ENCODE peak calls at places on chromosomes 11 and 22, in seven cellular contexts. One of them, this sample, is unnamed.

GRCh38 chr11:83159901-83160865 is 3.3 kb downstream of the PCF11 start:
- DNase-seq in body of pancreas: peak; percentile 27
- DNase-seq in naive thymus-derived CD4-positive, alpha-beta T cell: peak; percentile 31
- DNase-seq in fibroblast of lung: peak; percentile 46
- DNase-seq in brain microvascular endothelial cell: peak; percentile 3
- DNase-seq in IMR-90: peak; percentile 49
- DNase-seq in spleen: peak; percentile 17
- DNase-seq in this sample: no peak

GRCh38 chr11:121042296-121042695 is 18.4 kb downstream of the TBCEL start:
- DNase-seq in body of pancreas: no peak
- DNase-seq in naive thymus-derived CD4-positive, alpha-beta T cell: no peak
- DNase-seq in fibroblast of lung: no peak
- DNase-seq in brain microvascular endothelial cell: no peak
- DNase-seq in IMR-90: no peak
- DNase-seq in spleen: no peak
- DNase-seq in this sample: no peak

GRCh38 chr11:20278727-20279126 is 84.8 kb upstream of the HTATIP2 start:
- DNase-seq in body of pancreas: no peak
- DNase-seq in naive thymus-derived CD4-positive, alpha-beta T cell: no peak
- DNase-seq in fibroblast of lung: peak; percentile 13
- DNase-seq in brain microvascular endothelial cell: no peak
- DNase-seq in IMR-90: no peak
- DNase-seq in spleen: no peak
- DNase-seq in this sample: no peak

GRCh38 chr11:3094223-3094824 is 37.1 kb upstream of the CARS1 start:
- DNase-seq in body of pancreas: no peak
- DNase-seq in naive thymus-derived CD4-positive, alpha-beta T cell: no peak
- DNase-seq in fibroblast of lung: no peak
- DNase-seq in brain microvascular endothelial cell: no peak
- DNase-seq in IMR-90: no peak
- DNase-seq in spleen: no peak
- DNase-seq in this sample: peak; percentile 58

GRCh38 chr11:762421-763072 is 14.7 kb downstream of the GATD1 start:
- DNase-seq in body of pancreas: no peak
- DNase-seq in naive thymus-derived CD4-positive, alpha-beta T cell: no peak
- DNase-seq in fibroblast of lung: peak; percentile 78
- DNase-seq in brain microvascular endothelial cell: peak; percentile 33
- DNase-seq in IMR-90: peak; percentile 74
- DNase-seq in spleen: peak; percentile 76
- DNase-seq in this sample: no peak

GRCh38 chr22:49300951-49301397 is 526.7 kb downstream of the BRD1 start:
- DNase-seq in body of pancreas: no peak
- DNase-seq in naive thymus-derived CD4-positive, alpha-beta T cell: no peak
- DNase-seq in fibroblast of lung: no peak
- DNase-seq in brain microvascular endothelial cell: no peak
- DNase-seq in IMR-90: no peak
- DNase-seq in spleen: peak; percentile 45
- DNase-seq in this sample: peak; percentile 37

GRCh38 chr11:108654994-108655631 is 9.8 kb upstream of the DDX10 start:
- DNase-seq in body of pancreas: peak; percentile 53
- DNase-seq in naive thymus-derived CD4-positive, alpha-beta T cell: peak; percentile 5
- DNase-seq in fibroblast of lung: peak; percentile 43
- DNase-seq in brain microvascular endothelial cell: peak; percentile 49
- DNase-seq in IMR-90: peak; percentile 56
- DNase-seq in spleen: no peak
- DNase-seq in this sample: no peak

GRCh38 chr11:45994421-45995341 is 72.2 kb downstream of the LARGE2 start:
- DNase-seq in body of pancreas: no peak
- DNase-seq in naive thymus-derived CD4-positive, alpha-beta T cell: no peak
- DNase-seq in fibroblast of lung: peak; percentile 62
- DNase-seq in brain microvascular endothelial cell: peak; percentile 7
- DNase-seq in IMR-90: peak; percentile 51
- DNase-seq in spleen: no peak
- DNase-seq in this sample: no peak

GRCh38 chr11:101721270-101721669 is 137.5 kb upstream of the TRPC6 start:
- DNase-seq in body of pancreas: no peak
- DNase-seq in naive thymus-derived CD4-positive, alpha-beta T cell: no peak
- DNase-seq in fibroblast of lung: peak; percentile 12
- DNase-seq in brain microvascular endothelial cell: peak; percentile 20
- DNase-seq in IMR-90: peak; percentile 1
- DNase-seq in spleen: no peak
- DNase-seq in this sample: no peak

GRCh38 chr11:104142701-104143100 is 21.2 kb downstream of the PDGFD start:
- DNase-seq in body of pancreas: no peak
- DNase-seq in naive thymus-derived CD4-positive, alpha-beta T cell: no peak
- DNase-seq in fibroblast of lung: no peak
- DNase-seq in brain microvascular endothelial cell: no peak
- DNase-seq in IMR-90: no peak
- DNase-seq in spleen: no peak
- DNase-seq in this sample: no peak

DNA sequence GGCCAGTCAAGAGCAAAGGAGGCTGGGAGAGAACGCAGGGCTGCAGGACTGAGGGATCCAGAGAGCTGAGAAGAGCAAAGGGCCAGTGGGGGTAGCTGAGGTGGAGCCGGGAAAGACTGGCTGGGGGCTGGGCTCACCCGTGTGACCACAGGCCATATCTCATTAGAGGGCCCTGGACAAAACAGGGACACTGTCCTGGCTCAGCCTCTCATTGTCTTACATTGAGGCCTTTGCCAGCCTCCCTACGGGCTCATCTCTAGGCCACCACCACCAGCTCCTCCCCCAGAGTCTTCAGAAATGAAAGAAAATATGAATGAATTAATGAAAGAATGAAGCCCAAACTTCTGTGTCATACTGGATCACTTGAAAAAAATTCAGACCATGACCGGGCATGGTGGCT is 9.2 kb downstream of the RAB36 start:
- DNase-seq in body of pancreas: no peak
- DNase-seq in naive thymus-derived CD4-positive, alpha-beta T cell: no peak
- DNase-seq in fibroblast of lung: no peak
- DNase-seq in brain microvascular endothelial cell: no peak
- DNase-seq in IMR-90: no peak
- DNase-seq in spleen: peak; percentile 65
- DNase-seq in this sample: no peak
- H3K27ac ChIP-seq in body of pancreas: no peak overlapping the region
- H3K27ac ChIP-seq in naive thymus-derived CD4-positive, alpha-beta T cell: no peak overlapping the region
- H3K27ac ChIP-seq in fibroblast of lung: no peak overlapping the region
- H3K27ac ChIP-seq in brain microvascular endothelial cell: no peak overlapping the region
- H3K27ac ChIP-seq in IMR-90: no peak overlapping the region
- H3K27ac ChIP-seq in spleen: peak overlapping the region; percentile 98
- H3K27ac ChIP-seq in this sample: no peak overlapping the region

GRCh38 chr11:13015753-13016152 is 6.6 kb downstream of the RASSF10 start:
- DNase-seq in body of pancreas: no peak
- DNase-seq in naive thymus-derived CD4-positive, alpha-beta T cell: no peak
- DNase-seq in fibroblast of lung: no peak
- DNase-seq in brain microvascular endothelial cell: no peak
- DNase-seq in IMR-90: no peak
- DNase-seq in spleen: no peak
- DNase-seq in this sample: no peak

GRCh38 chr11:13010737-13011342 is 1.7 kb downstream of the RASSF10 start:
- DNase-seq in body of pancreas: peak; percentile 39
- DNase-seq in naive thymus-derived CD4-positive, alpha-beta T cell: no peak
- DNase-seq in fibroblast of lung: peak; percentile 14
- DNase-seq in brain microvascular endothelial cell: no peak
- DNase-seq in IMR-90: no peak
- DNase-seq in spleen: no peak
- DNase-seq in this sample: peak; percentile 69

GRCh38 chr11:13011366-13012036 is 2.4 kb downstream of the RASSF10 start:
- DNase-seq in body of pancreas: no peak
- DNase-seq in naive thymus-derived CD4-positive, alpha-beta T cell: no peak
- DNase-seq in fibroblast of lung: no peak
- DNase-seq in brain microvascular endothelial cell: no peak
- DNase-seq in IMR-90: no peak
- DNase-seq in spleen: no peak
- DNase-seq in this sample: no peak

GRCh38 chr11:13012037-13012693 is 3.0 kb downstream of the RASSF10 start:
- DNase-seq in body of pancreas: peak; percentile 51
- DNase-seq in naive thymus-derived CD4-positive, alpha-beta T cell: no peak
- DNase-seq in fibroblast of lung: peak; percentile 13
- DNase-seq in brain microvascular endothelial cell: no peak
- DNase-seq in IMR-90: no peak
- DNase-seq in spleen: no peak
- DNase-seq in this sample: no peak

DNA sequence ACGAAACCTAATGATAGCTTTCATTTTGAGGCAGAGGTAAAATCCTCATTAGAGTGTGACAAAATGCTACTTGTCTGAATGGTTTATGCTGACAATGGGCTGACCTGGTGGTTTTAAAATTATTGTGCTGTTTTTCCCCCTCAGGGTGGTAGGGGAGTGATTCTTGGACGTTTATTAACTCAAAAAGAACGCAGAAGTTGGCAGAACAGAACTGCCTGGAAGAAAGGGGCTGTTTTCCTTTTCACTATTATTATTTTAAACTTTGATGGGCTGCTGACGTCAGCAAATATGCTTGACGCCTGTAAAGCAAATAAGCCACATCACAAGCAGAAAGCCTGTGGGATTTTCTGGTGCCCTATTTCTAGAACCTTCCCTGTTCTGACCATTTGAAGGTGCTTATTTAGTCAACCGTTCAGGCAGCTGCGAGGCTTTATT is 4.0 kb downstream of the RASSF10 start:
- DNase-seq in body of pancreas: no peak
- DNase-seq in naive thymus-derived CD4-positive, alpha-beta T cell: no peak
- DNase-seq in fibroblast of lung: no peak
- DNase-seq in brain microvascular endothelial cell: no peak
- DNase-seq in IMR-90: no peak
- DNase-seq in spleen: no peak
- DNase-seq in this sample: no peak
- H3K27ac ChIP-seq in body of pancreas: no peak overlapping the region
- H3K27ac ChIP-seq in naive thymus-derived CD4-positive, alpha-beta T cell: no peak overlapping the region
- H3K27ac ChIP-seq in fibroblast of lung: no peak overlapping the region
- H3K27ac ChIP-seq in brain microvascular endothelial cell: no peak overlapping the region
- H3K27ac ChIP-seq in IMR-90: no peak overlapping the region
- H3K27ac ChIP-seq in spleen: no peak overlapping the region
- H3K27ac ChIP-seq in this sample: no peak overlapping the region

GRCh38 chr22:45224988-45225731 is 15.5 kb downstream of the KIAA0930 start:
- DNase-seq in body of pancreas: no peak
- DNase-seq in naive thymus-derived CD4-positive, alpha-beta T cell: no peak
- DNase-seq in fibroblast of lung: no peak
- DNase-seq in brain microvascular endothelial cell: no peak
- DNase-seq in IMR-90: no peak
- DNase-seq in spleen: peak; percentile 68
- DNase-seq in this sample: no peak
- H3K27ac ChIP-seq in body of pancreas: no peak overlapping the region
- H3K27ac ChIP-seq in naive thymus-derived CD4-positive, alpha-beta T cell: no peak overlapping the region
- H3K27ac ChIP-seq in fibroblast of lung: no peak overlapping the region
- H3K27ac ChIP-seq in brain microvascular endothelial cell: no peak overlapping the region
- H3K27ac ChIP-seq in IMR-90: no peak overlapping the region
- H3K27ac ChIP-seq in spleen: peak overlapping the region; percentile 86
- H3K27ac ChIP-seq in this sample: peak overlapping the region; percentile 75

GRCh38 chr11:69814411-69814810 is 4.8 kb downstream of the FGF3 start:
- DNase-seq in body of pancreas: no peak
- DNase-seq in naive thymus-derived CD4-positive, alpha-beta T cell: no peak
- DNase-seq in fibroblast of lung: no peak
- DNase-seq in brain microvascular endothelial cell: no peak
- DNase-seq in IMR-90: no peak
- DNase-seq in spleen: no peak
- DNase-seq in this sample: no peak

GRCh38 chr11:69812927-69813326 is 6.3 kb downstream of the FGF3 start:
- DNase-seq in body of pancreas: no peak
- DNase-seq in naive thymus-derived CD4-positive, alpha-beta T cell: no peak
- DNase-seq in fibroblast of lung: no peak
- DNase-seq in brain microvascular endothelial cell: no peak
- DNase-seq in IMR-90: no peak
- DNase-seq in spleen: no peak
- DNase-seq in this sample: no peak

GRCh38 chr11:69814902-69815301 is 4.3 kb downstream of the FGF3 start:
- DNase-seq in body of pancreas: no peak
- DNase-seq in naive thymus-derived CD4-positive, alpha-beta T cell: no peak
- DNase-seq in fibroblast of lung: no peak
- DNase-seq in brain microvascular endothelial cell: no peak
- DNase-seq in IMR-90: no peak
- DNase-seq in spleen: no peak
- DNase-seq in this sample: no peak

GRCh38 chr11:69812256-69812655 is 7.0 kb downstream of the FGF3 start:
- DNase-seq in body of pancreas: no peak
- DNase-seq in naive thymus-derived CD4-positive, alpha-beta T cell: no peak
- DNase-seq in fibroblast of lung: no peak
- DNase-seq in brain microvascular endothelial cell: no peak
- DNase-seq in IMR-90: no peak
- DNase-seq in spleen: no peak
- DNase-seq in this sample: no peak

GRCh38 chr11:69813839-69814238 is 5.4 kb downstream of the FGF3 start:
- DNase-seq in body of pancreas: no peak
- DNase-seq in naive thymus-derived CD4-positive, alpha-beta T cell: no peak
- DNase-seq in fibroblast of lung: no peak
- DNase-seq in brain microvascular endothelial cell: no peak
- DNase-seq in IMR-90: no peak
- DNase-seq in spleen: no peak
- DNase-seq in this sample: no peak
- H3K27ac ChIP-seq in body of pancreas: no peak overlapping the region
- H3K27ac ChIP-seq in naive thymus-derived CD4-positive, alpha-beta T cell: no peak overlapping the region
- H3K27ac ChIP-seq in fibroblast of lung: no peak overlapping the region
- H3K27ac ChIP-seq in brain microvascular endothelial cell: no peak overlapping the region
- H3K27ac ChIP-seq in IMR-90: no peak overlapping the region
- H3K27ac ChIP-seq in spleen: no peak overlapping the region
- H3K27ac ChIP-seq in this sample: no peak overlapping the region

DNA sequence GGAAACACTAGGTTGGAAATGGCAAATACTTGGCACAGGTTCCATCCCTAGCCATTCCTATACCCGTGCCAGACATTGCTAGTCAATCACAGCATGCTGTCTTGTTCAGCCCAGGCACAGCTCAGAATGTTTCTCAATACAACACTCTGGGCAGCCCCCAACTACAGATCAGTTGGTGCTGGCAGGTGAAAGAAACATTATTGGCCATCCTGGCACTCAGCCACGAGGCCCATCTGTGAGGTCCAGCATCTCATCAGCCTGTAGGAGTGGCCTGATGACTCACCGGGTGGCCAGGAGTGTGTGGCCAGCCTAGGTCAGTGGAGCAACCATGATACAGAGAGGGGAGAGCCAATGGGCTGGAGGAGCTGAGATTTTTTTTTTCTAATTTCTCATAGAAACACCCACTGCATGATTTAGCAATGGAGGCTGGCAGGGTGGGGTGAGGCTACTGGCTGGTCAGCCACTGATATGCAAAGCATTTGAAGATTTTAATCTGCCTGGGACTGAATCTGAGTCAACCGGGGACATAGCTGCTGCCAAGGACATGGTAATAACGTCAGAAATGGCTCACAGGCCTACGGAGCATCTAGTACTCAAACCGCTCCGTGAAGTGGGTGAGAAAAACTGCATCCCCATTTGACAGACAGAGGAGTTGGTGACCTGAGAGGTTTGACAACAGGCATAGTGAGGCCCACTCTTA is 5.4 kb downstream of the MYO18B start:
- DNase-seq in body of pancreas: peak; percentile 28
- DNase-seq in naive thymus-derived CD4-positive, alpha-beta T cell: no peak
- DNase-seq in fibroblast of lung: peak; percentile 99
- DNase-seq in brain microvascular endothelial cell: peak; percentile 97
- DNase-seq in IMR-90: peak; percentile 88
- DNase-seq in spleen: no peak
- DNase-seq in this sample: no peak
- H3K27ac ChIP-seq in body of pancreas: peak overlapping the region; percentile 39
- H3K27ac ChIP-seq in naive thymus-derived CD4-positive, alpha-beta T cell: no peak overlapping the region
- H3K27ac ChIP-seq in fibroblast of lung: peak overlapping the region; percentile 84
- H3K27ac ChIP-seq in brain microvascular endothelial cell: peak overlapping the region; percentile 87
- H3K27ac ChIP-seq in IMR-90: peak overlapping the region; percentile 9
- H3K27ac ChIP-seq in spleen: peak overlapping the region; percentile 59
- H3K27ac ChIP-seq in this sample: no peak overlapping the region

GRCh38 chr11:76919887-76920746 is 59.4 kb downstream of the ACER3 start:
- DNase-seq in body of pancreas: peak; percentile 89
- DNase-seq in naive thymus-derived CD4-positive, alpha-beta T cell: peak; percentile 74
- DNase-seq in fibroblast of lung: peak; percentile 75
- DNase-seq in brain microvascular endothelial cell: peak; percentile 77
- DNase-seq in IMR-90: peak; percentile 81
- DNase-seq in spleen: peak; percentile 75
- DNase-seq in this sample: peak; percentile 75
- H3K27ac ChIP-seq in body of pancreas: peak overlapping the region; percentile 72
- H3K27ac ChIP-seq in naive thymus-derived CD4-positive, alpha-beta T cell: no peak overlapping the region
- H3K27ac ChIP-seq in fibroblast of lung: no peak overlapping the region
- H3K27ac ChIP-seq in brain microvascular endothelial cell: no peak overlapping the region
- H3K27ac ChIP-seq in IMR-90: no peak overlapping the region
- H3K27ac ChIP-seq in spleen: peak overlapping the region; percentile 44
- H3K27ac ChIP-seq in this sample: no peak overlapping the region